ENCODE peak calls at places on chromosome 20, in five cellular contexts. K, W, X, G and Y are unnamed samples.

GRCh38 chr20:36881888-36882287 is 6.0 kb downstream of the TLDC2 start:
- DNase-seq in K (no peak), W (no peak), X (no peak), G (no peak), Y (no peak)

GRCh38 chr20:34579936-34580587 is 21.5 kb downstream of the MAP1LC3A start:
- DNase-seq in K (peak; percentile 72), W (no peak), X (peak; percentile 78), G (no peak), Y (no peak)

GRCh38 chr20:49276895-49277785 is 717 bp downstream of the ZNFX1 start:
- DNase-seq in K (peak; percentile 31), W (peak; percentile 18), X (peak; percentile 67), G (peak; percentile 86), Y (peak; percentile 11)

GRCh38 chr20:63215101-63216040 is 560 bp downstream of the YTHDF1 start:
- DNase-seq in K (peak; percentile 37), W (no peak), X (peak; percentile 40), G (peak; percentile 87), Y (no peak)

GRCh38 chr20:64254571-64255360 is 782 bp upstream of the PCMTD2 start:
- DNase-seq in K (peak; percentile 9), W (no peak), X (peak; percentile 11), G (no peak), Y (no peak)

GRCh38 chr20:17728074-17728473 is 28.3 kb downstream of the BANF2 start:
- DNase-seq in K (no peak), W (no peak), X (no peak), G (no peak), Y (no peak)

GRCh38 chr20:22213271-22213670 is 371.1 kb downstream of the FOXA2 start:
- DNase-seq in K (no peak), W (no peak), X (no peak), G (no peak), Y (no peak)

GRCh38 chr20:4709261-4710105 is 12.2 kb upstream of the PRND start:
- DNase-seq in K (no peak), W (no peak), X (no peak), G (no peak), Y (no peak)

GRCh38 chr20:57625978-57626377 is 5.8 kb upstream of the ZBP1 start:
- DNase-seq in K (no peak), W (no peak), X (no peak), G (no peak), Y (no peak)

GRCh38 chr20:58228484-58229197 is at the start of gene ANKRD60:
- DNase-seq in K (no peak), W (peak; percentile 38), X (no peak), G (peak; percentile 63), Y (peak; percentile 25)